ENCODE peak calls at places on chromosomes 5 and 9, in four cellular contexts. I, T, P and K are unnamed samples. For H3K27me3, the result is how much of the 10 kb centered on the place peaks cover.

GRCh38 chr9:130549093-130549735 is 30.2 kb upstream of the FUBP3 start:
- DNase-seq in I (no peak), T (no peak), P (peak), K (peak)

GRCh38 chr9:130498918-130499698 is 54.3 kb downstream of the ASS1 start:
- DNase-seq in T (no peak), I (no peak), P (no peak), K (peak)

GRCh38 chr5:170631471-170632195 is 127.8 kb downstream of the KCNIP1 start:
- DNase-seq in T (no peak), I (no peak), P (no peak), K (no peak)

GRCh38 chr9:113675475-113675941 is 200.6 kb upstream of the ZNF618 start:
- DNase-seq in I (no peak), P (no peak), T (peak), K (no peak)

GRCh38 chr5:12230659-12231058 is 326.4 kb upstream of the CTNND2 start:
- DNase-seq in P (no peak), I (no peak), T (no peak), K (no peak)

GRCh38 chr9:131545786-131546335 is 538 bp downstream of the PRRT1B start:
- DNase-seq in T (no peak), I (no peak), P (no peak), K (no peak)

GRCh38 chr5:89211836-89212235 is 328.9 kb upstream of the MEF2C start:
- DNase-seq in T (no peak), I (no peak), P (no peak), K (no peak)

GRCh38 chr9:133677126-133678010 is 41.2 kb downstream of the DBH start:
- DNase-seq in I (no peak), P (no peak), T (no peak), K (peak)

GRCh38 chr9:121455527-121456239 is 44.0 kb downstream of the GGTA1 start:
- DNase-seq in P (no peak), I (no peak), T (no peak), K (no peak)

GRCh38 chr9:106929471-106930198 is 66.7 kb downstream of the ZNF462 start:
- DNase-seq in P (no peak), T (no peak), I (no peak), K (no peak)

GRCh38 chr5:143345671-143346440 is 57.6 kb downstream of the NR3C1 start:
- DNase-seq in I (no peak), T (no peak), P (no peak), K (no peak)

GRCh38 chr9:107127608-107128007 is 155.5 kb upstream of the RAD23B start:
- DNase-seq in I (no peak), P (no peak), T (no peak), K (no peak)

GRCh38 chr5:56123531-56124243 is 109.4 kb downstream of the ANKRD55 start:
- DNase-seq in P (peak), T (no peak), I (no peak), K (peak)

GRCh38 chr5:89342106-89342876 is 459.3 kb upstream of the MEF2C start:
- DNase-seq in T (no peak), P (peak), I (no peak), K (no peak)

GRCh38 chr5:178114325-178115135 is 1.2 kb downstream of the N4BP3 start:
- DNase-seq in T (no peak), P (no peak), I (no peak), K (peak)

GRCh38 chr5:153598099-153598498 is 107.6 kb downstream of the GRIA1 start:
- DNase-seq in P (no peak), I (no peak), T (no peak), K (no peak)

GRCh38 chr9:82606761-82607382 is 456.1 kb downstream of the RASEF start:
- DNase-seq in I (peak), T (no peak), P (peak), K (peak)

GRCh38 chr5:83567741-83568530 is 96.4 kb downstream of the VCAN start:
- DNase-seq in P (no peak), I (no peak), T (no peak), K (no peak)

GRCh38 chr9:129500166-129500862 is 120.6 kb downstream of the C9orf50 start:
- DNase-seq in I (no peak), P (peak), T (no peak), K (no peak)

GRCh38 chr5:34843482-34843881 is 4.5 kb downstream of the TTC23L start:
- DNase-seq in T (no peak), P (no peak), I (no peak), K (no peak)

GRCh38 chr9:81268048-81268447 is 421.3 kb downstream of the TLE1 start:
- DNase-seq in P (no peak), I (no peak), T (no peak), K (no peak)

GRCh38 chr5:129377504-129377903 is 82.6 kb upstream of the ADAMTS19 start:
- DNase-seq in I (no peak), P (no peak), T (no peak), K (peak)

GRCh38 chr9:38227656-38228055 is 158.6 kb upstream of the SHB start:
- DNase-seq in I (no peak), T (no peak), P (peak), K (no peak)

GRCh38 chr5:171323806-171324632 is 15.0 kb downstream of the TLX3 start:
- DNase-seq in I (no peak), T (no peak), P (no peak), K (no peak)

GRCh38 chr5:74201334-74202081 is 439.0 kb downstream of the ENC1 start:
- DNase-seq in P (peak), I (no peak), T (no peak), K (peak)

GRCh38 chr5:131548190-131548589 is 86.8 kb downstream of the RAPGEF6 start:
- DNase-seq in I (no peak), P (no peak), T (no peak), K (peak)

GRCh38 chr5:10707198-10708187 is 53.5 kb downstream of the DAP start:
- DNase-seq in P (no peak), I (no peak), T (no peak), K (no peak)

GRCh38 chr5:137938358-137939138 is 49.3 kb downstream of the PKD2L2 start:
- DNase-seq in I (no peak), T (no peak), P (no peak), K (no peak)

GRCh38 chr5:139058121-139058520 is 140.0 kb downstream of the SIL1 start:
- DNase-seq in I (no peak), T (no peak), P (no peak), K (no peak)

GRCh38 chr9:19828586-19828985 is 39.7 kb upstream of the SLC24A2 start:
- DNase-seq in I (no peak), T (no peak), P (no peak), K (no peak)

GRCh38 chr5:180439911-180440769 is 54.0 kb upstream of the CNOT6 start:
- DNase-seq in P (no peak), I (peak), T (no peak), K (no peak)

GRCh38 chr5:72512179-72512860 is 5.1 kb upstream of the ZNF366 start:
- DNase-seq in P (no peak), I (no peak), T (no peak), K (no peak)

GRCh38 chr5:154863291-154864080 is 5.1 kb downstream of the CNOT8 start:
- DNase-seq in T (no peak), I (no peak), P (no peak), K (no peak)

GRCh38 chr5:142175039-142175438 is 66.5 kb downstream of the NDFIP1 start:
- DNase-seq in T (no peak), I (no peak), P (no peak), K (no peak)

GRCh38 chr9:107472581-107473335 is 16.8 kb downstream of the KLF4 start:
- DNase-seq in I (no peak), T (no peak), P (no peak), K (no peak)

GRCh38 chr9:81635526-81636279 is 53.6 kb downstream of the TLE1 start:
- DNase-seq in I (no peak), T (no peak), P (no peak), K (no peak)

GRCh38 chr5:98769256-98770157 is 4.0 kb upstream of the RGMB start:
- DNase-seq in T (no peak), I (no peak), P (peak), K (no peak)

GRCh38 chr9:97848237-97848581 is 4.8 kb upstream of the FOXE1 start:
- DNase-seq in T (no peak), I (no peak), P (no peak), K (no peak)

GRCh38 chr9:97845130-97845529 is 7.9 kb upstream of the FOXE1 start:
- DNase-seq in P (no peak), T (no peak), I (no peak), K (no peak)

GRCh38 chr9:97846347-97846746 is 6.7 kb upstream of the FOXE1 start:
- DNase-seq in I (no peak), P (no peak), T (no peak), K (no peak)

GRCh38 chr9:97847474-97848236 is 5.4 kb upstream of the FOXE1 start:
- DNase-seq in P (no peak), I (no peak), T (no peak), K (no peak)

GRCh38 chr9:97845763-97846162 is 7.3 kb upstream of the FOXE1 start:
- DNase-seq in I (no peak), P (no peak), T (no peak), K (no peak)
- H3K27me3 ChIP-seq in I (under half), P (half or more), T (under half), K (under half)

GRCh38 chr5:174990909-174991308 is 266.5 kb downstream of the MSX2 start:
- DNase-seq in P (no peak), I (no peak), T (peak), K (no peak)

GRCh38 chr5:174984863-174985262 is 260.5 kb downstream of the MSX2 start:
- DNase-seq in I (no peak), P (no peak), T (no peak), K (no peak)

GRCh38 chr5:174982381-174982780 is 258.0 kb downstream of the MSX2 start:
- DNase-seq in I (no peak), P (no peak), T (no peak), K (no peak)

GRCh38 chr5:174991807-174992308 is 267.5 kb downstream of the MSX2 start:
- DNase-seq in I (no peak), T (no peak), P (no peak), K (no peak)

GRCh38 chr5:174987443-174988012 is 263.1 kb downstream of the MSX2 start:
- DNase-seq in I (no peak), T (no peak), P (no peak), K (no peak)
- H3K27ac ChIP-seq in I (no peak), T (peak), P (no peak), K (no peak)

DNA sequence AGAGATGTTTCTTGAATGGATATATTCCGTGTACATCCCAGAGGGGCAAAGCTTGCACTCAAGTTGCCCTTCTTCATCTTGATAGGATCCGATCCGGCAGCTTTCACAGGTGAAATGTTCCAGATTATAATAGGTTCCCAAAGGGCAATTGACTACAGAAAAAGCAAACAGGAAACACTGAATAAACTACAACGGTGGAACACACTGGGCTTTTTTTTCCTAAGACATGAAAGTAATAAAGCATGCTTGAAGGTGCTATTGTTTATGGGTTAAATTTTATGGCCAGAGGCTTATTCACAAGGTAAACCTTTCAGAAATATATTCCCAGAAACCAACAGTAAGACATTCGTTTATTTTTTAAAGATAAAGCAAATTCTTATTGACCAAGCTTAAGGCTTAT is 110.6 kb downstream of the SVEP1 start:
- DNase-seq in T (no peak), I (no peak), P (no peak), K (no peak)
- H3K27me3 ChIP-seq in T (under half), I (under half), P (under half), K (under half)

GRCh38 chr9:70601000-70601929 is 186.8 kb upstream of the KLF9 start:
- DNase-seq in P (peak), I (peak), T (peak), K (peak)
- H3K27ac ChIP-seq in P (peak), I (peak), T (peak), K (peak)

GRCh38 chr5:115181757-115182156 is 12.0 kb upstream of the TRIM36 start:
- DNase-seq in T (no peak), P (no peak), I (no peak), K (no peak)
- H3K27me3 ChIP-seq in T (under half), P (under half), I (under half), K (under half)